ENCODE peak calls at places on chromosomes 6 and 20, in ten cellular contexts. I, C, M, O, F, V, G, H, N and W are unnamed samples.

GRCh38 chr20:54475334-54476287 is at the start of gene DOK5:
- DNase-seq in I (no peak), C (no peak), M (no peak), O (peak), F (peak), V (peak), G (no peak), H (no peak), N (no peak), W (peak)

GRCh38 chr6:125918681-125919566 is 37.6 kb upstream of the HINT3 start:
- DNase-seq in I (no peak), C (peak), M (no peak), O (peak), F (peak), V (no peak), G (peak), H (peak), N (peak), W (no peak)

GRCh38 chr6:42153921-42154320 is 11.5 kb upstream of the C6orf132 start:
- DNase-seq in I (no peak), C (no peak), M (no peak), O (no peak), F (no peak), V (no peak), G (no peak), H (no peak), N (no peak), W (no peak)

GRCh38 chr6:35305117-35305516 is 7.5 kb downstream of the DEF6 start:
- DNase-seq in I (no peak), C (no peak), M (no peak), O (no peak), F (no peak), V (no peak), G (no peak), H (no peak), N (peak), W (no peak)

GRCh38 chr6:25874118-25874517 is at the start of gene SLC17A3:
- DNase-seq in I (no peak), C (no peak), M (no peak), O (no peak), F (no peak), V (no peak), G (no peak), H (no peak), N (no peak), W (no peak)

GRCh38 chr6:10414766-10415592 is at the start of gene TFAP2A:
- DNase-seq in I (peak), C (no peak), M (no peak), O (no peak), F (peak), V (no peak), G (no peak), H (no peak), N (no peak), W (peak)

GRCh38 chr6:125787791-125788190 is 3.0 kb upstream of the NCOA7 start:
- DNase-seq in I (no peak), C (no peak), M (no peak), O (no peak), F (no peak), V (no peak), G (no peak), H (peak), N (no peak), W (peak)

GRCh38 chr6:84515082-84515481 is 249.3 kb downstream of the TBX18 start:
- DNase-seq in I (no peak), C (no peak), M (no peak), O (no peak), F (no peak), V (no peak), G (no peak), H (no peak), N (peak), W (no peak)

GRCh38 chr6:127343753-127344659 is 597 bp upstream of the ECHDC1 start:
- DNase-seq in I (no peak), C (peak), M (no peak), O (peak), F (no peak), V (no peak), G (no peak), H (peak), N (peak), W (peak)

GRCh38 chr20:51767018-51767866 is 948 bp downstream of the ATP9A start:
- DNase-seq in I (peak), C (peak), M (no peak), O (peak), F (peak), V (peak), G (peak), H (no peak), N (no peak), W (peak)

GRCh38 chr20:40689100-40689942 is at the start of gene MAFB:
- DNase-seq in I (peak), C (peak), M (no peak), O (peak), F (peak), V (peak), G (peak), H (peak), N (peak), W (peak)

GRCh38 chr20:38186788-38187221 is 21.7 kb upstream of the TGM2 start:
- DNase-seq in I (no peak), C (no peak), M (no peak), O (no peak), F (no peak), V (no peak), G (no peak), H (peak), N (peak), W (peak)

GRCh38 chr6:84685983-84686584 is 78.3 kb downstream of the TBX18 start:
- DNase-seq in I (no peak), C (no peak), M (no peak), O (no peak), F (no peak), V (no peak), G (no peak), H (peak), N (peak), W (peak)

GRCh38 chr6:133301739-133302138 is 60.6 kb downstream of the EYA4 start:
- DNase-seq in I (no peak), C (no peak), M (no peak), O (no peak), F (no peak), V (no peak), G (no peak), H (no peak), N (no peak), W (no peak)

GRCh38 chr20:34018166-34018565 is 24.5 kb downstream of the RALY start:
- DNase-seq in I (no peak), C (no peak), M (no peak), O (no peak), F (no peak), V (no peak), G (no peak), H (no peak), N (no peak), W (no peak)

GRCh38 chr6:3297909-3298308 is 39.2 kb downstream of the PSMG4 start:
- DNase-seq in I (no peak), C (no peak), M (no peak), O (no peak), F (no peak), V (no peak), G (no peak), H (no peak), N (no peak), W (no peak)

GRCh38 chr20:8790442-8791074 is 278.3 kb upstream of the PLCB4 start:
- DNase-seq in I (no peak), C (peak), M (no peak), O (peak), F (peak), V (no peak), G (no peak), H (peak), N (peak), W (peak)

GRCh38 chr6:106197441-106197840 is 111.3 kb downstream of the PRDM1 start:
- DNase-seq in I (no peak), C (no peak), M (no peak), O (no peak), F (no peak), V (no peak), G (no peak), H (peak), N (no peak), W (no peak)

GRCh38 chr20:57514273-57514751 is 10.6 kb downstream of the CTCFL start:
- DNase-seq in I (peak), C (no peak), M (no peak), O (peak), F (peak), V (peak), G (no peak), H (peak), N (peak), W (peak)

GRCh38 chr20:36102809-36103596 is 51.5 kb upstream of the EPB41L1 start:
- DNase-seq in I (no peak), C (no peak), M (no peak), O (no peak), F (no peak), V (no peak), G (no peak), H (no peak), N (no peak), W (peak)

GRCh38 chr6:165686966-165687365 is 23.9 kb upstream of the PDE10A start:
- DNase-seq in I (no peak), C (no peak), M (no peak), O (no peak), F (no peak), V (no peak), G (no peak), H (no peak), N (no peak), W (no peak)

GRCh38 chr6:132365319-132365907 is 35.9 kb downstream of the MOXD1 start:
- DNase-seq in I (no peak), C (no peak), M (no peak), O (no peak), F (peak), V (no peak), G (no peak), H (peak), N (no peak), W (peak)

GRCh38 chr20:4173142-4173541 is 157.8 kb upstream of the RNF24 start:
- DNase-seq in I (no peak), C (no peak), M (no peak), O (peak), F (no peak), V (no peak), G (no peak), H (no peak), N (no peak), W (no peak)

GRCh38 chr20:25408170-25408547 is 686 bp downstream of the GINS1 start:
- DNase-seq in I (no peak), C (no peak), M (no peak), O (peak), F (no peak), V (no peak), G (no peak), H (no peak), N (no peak), W (no peak)

GRCh38 chr6:43671801-43672690 is 15.5 kb downstream of the MRPS18A start:
- DNase-seq in I (no peak), C (no peak), M (no peak), O (no peak), F (no peak), V (no peak), G (no peak), H (no peak), N (no peak), W (no peak)

GRCh38 chr6:22146581-22147468 is 150.0 kb downstream of the PRL start:
- DNase-seq in I (no peak), C (no peak), M (no peak), O (no peak), F (peak), V (peak), G (no peak), H (no peak), N (no peak), W (no peak)

GRCh38 chr6:116159782-116160524 is 34.0 kb upstream of the COL10A1 start:
- DNase-seq in I (no peak), C (no peak), M (no peak), O (no peak), F (no peak), V (no peak), G (no peak), H (no peak), N (no peak), W (no peak)

GRCh38 chr20:62739581-62740285 is 31.1 kb downstream of the NTSR1 start:
- DNase-seq in I (peak), C (no peak), M (peak), O (no peak), F (peak), V (no peak), G (no peak), H (peak), N (peak), W (peak)

GRCh38 chr6:149964243-149965190 is 774 bp downstream of the ULBP1 start:
- DNase-seq in I (no peak), C (no peak), M (no peak), O (peak), F (peak), V (no peak), G (no peak), H (no peak), N (no peak), W (peak)

GRCh38 chr6:138571174-138571573 is 71.9 kb upstream of the NHSL1 start:
- DNase-seq in I (no peak), C (no peak), M (no peak), O (peak), F (peak), V (no peak), G (no peak), H (no peak), N (no peak), W (no peak)